ENCODE peak calls at places on chromosome 15, in six cellular contexts. P, J, T, R, X and H are unnamed samples.
A peak's percentile ranks its signal among the peaks of the same experiment; 100 is the strongest.

GRCh38 chr15:64251121-64251520 is 88.3 kb upstream of the PPIB start:
- DNase-seq in T (no peak), P (no peak), R (no peak), J (no peak), X (no peak), H (peak; percentile 69)

GRCh38 chr15:29765898-29766537 is 56.2 kb downstream of the TJP1 start:
- DNase-seq in R (no peak), P (no peak), X (no peak), J (no peak), T (no peak), H (peak; percentile 49)

GRCh38 chr15:70101459-70102113 is 3.9 kb upstream of the TLE3 start:
- DNase-seq in P (peak; percentile 68), T (no peak), X (no peak), J (peak; percentile 73), R (peak; percentile 60), H (peak; percentile 92)

GRCh38 chr15:31272558-31273257 is 53.9 kb upstream of the KLF13 start:
- DNase-seq in P (no peak), J (no peak), T (no peak), X (no peak), R (no peak), H (no peak)

GRCh38 chr15:39918688-39919385 is 1.2 kb downstream of the GPR176 start:
- DNase-seq in X (no peak), P (no peak), R (no peak), T (no peak), J (peak; percentile 95), H (peak; percentile 70)

GRCh38 chr15:93854088-93854487 is 377.3 kb upstream of the MCTP2 start:
- DNase-seq in P (no peak), R (no peak), T (no peak), X (no peak), J (no peak), H (no peak)

GRCh38 chr15:27743638-27744037 is 355.5 kb downstream of the OCA2 start:
- DNase-seq in X (no peak), R (no peak), J (no peak), T (no peak), P (no peak), H (no peak)

GRCh38 chr15:59501531-59502113 is 63.6 kb downstream of the FAM81A start:
- DNase-seq in X (no peak), R (peak; percentile 23), J (peak; percentile 52), P (peak; percentile 68), T (no peak), H (peak; percentile 67)

GRCh38 chr15:95760508-95760907 is 570.0 kb upstream of the NR2F2 start:
- DNase-seq in J (no peak), R (no peak), T (no peak), X (no peak), P (peak; percentile 43), H (no peak)

GRCh38 chr15:29972051-29972450 is 110.7 kb upstream of the GOLGA8J start:
- DNase-seq in R (no peak), X (no peak), J (no peak), P (no peak), T (no peak), H (no peak)

GRCh38 chr15:61130945-61131597 is 98.0 kb downstream of the RORA start:
- DNase-seq in T (no peak), R (no peak), J (no peak), P (no peak), X (no peak), H (no peak)

GRCh38 chr15:31499236-31499952 is 172.8 kb downstream of the KLF13 start:
- DNase-seq in T (no peak), J (no peak), X (no peak), R (no peak), P (no peak), H (no peak)

GRCh38 chr15:93270937-93271472 is 182.0 kb upstream of the RGMA start:
- DNase-seq in J (no peak), T (no peak), P (no peak), X (no peak), R (no peak), H (no peak)

GRCh38 chr15:73800662-73801345 is 47.7 kb upstream of the INSYN1 start:
- DNase-seq in X (peak; percentile 80), J (peak; percentile 66), T (no peak), P (no peak), R (no peak), H (peak; percentile 83)

GRCh38 chr15:51846463-51847230 is 17.2 kb downstream of the TMOD3 start:
- DNase-seq in R (no peak), X (no peak), J (peak; percentile 72), T (no peak), P (no peak), H (peak; percentile 66)

GRCh38 chr15:71054286-71054952 is 60.9 kb upstream of the THSD4 start:
- DNase-seq in J (no peak), R (no peak), X (no peak), T (no peak), P (no peak), H (no peak)

GRCh38 chr15:58002338-58003126 is 63.0 kb downstream of the ALDH1A2 start:
- DNase-seq in R (no peak), T (no peak), J (no peak), X (no peak), P (no peak), H (no peak)

GRCh38 chr15:70833897-70834765 is 19.8 kb downstream of the LARP6 start:
- DNase-seq in P (no peak), R (no peak), J (peak; percentile 48), T (no peak), X (no peak), H (peak; percentile 69)

GRCh38 chr15:34609102-34609501 is 25.7 kb upstream of the GOLGA8B start:
- DNase-seq in T (no peak), R (no peak), J (no peak), X (no peak), P (no peak), H (no peak)

GRCh38 chr15:25061808-25062550 is 107.2 kb downstream of the SNRPN start:
- DNase-seq in T (no peak), P (no peak), R (no peak), J (no peak), X (no peak), H (no peak)

GRCh38 chr15:62068071-62068786 is 1.5 kb downstream of the C2CD4A start:
- DNase-seq in T (peak; percentile 2), X (no peak), J (no peak), P (peak; percentile 55), R (peak; percentile 47), H (peak; percentile 58)

GRCh38 chr15:101008158-101009139 is 89.3 kb downstream of the LRRK1 start:
- DNase-seq in R (peak; percentile 90), X (peak; percentile 63), T (peak; percentile 80), P (peak; percentile 90), J (no peak), H (peak; percentile 88)